ENCODE peak calls at places on chromosomes 7 and 10, in five cellular contexts. C is WTC11; O is left ventricle myocardium inferior; S is GM03348; J is activated CD4-positive, alpha-beta T cell treated with anti-CD3 and anti-CD28 coated beads for 24 hours. N is an unnamed sample.

GRCh38 chr10:77416327-77417135 is 221.1 kb downstream of the KCNMA1 start:
- DNase-seq in C (no peak), J (no peak), S (peak; percentile 88), O (no peak), N (no peak)

GRCh38 chr7:66967029-66967428 is 28.4 kb downstream of the SBDS start:
- DNase-seq in C (no peak), O (no peak), S (no peak), J (no peak), N (no peak)

GRCh38 chr7:92158660-92159575 is 20.0 kb downstream of the LRRD1 start:
- DNase-seq in C (no peak), J (no peak), O (no peak), S (peak; percentile 88), N (no peak)

GRCh38 chr7:63023182-63023787 is 975.4 kb upstream of the ZNF722 start:
- DNase-seq in J (no peak), O (no peak), C (no peak), S (no peak), N (no peak)

GRCh38 chr7:129066290-129067131 is 11.6 kb upstream of the TNPO3 start:
- DNase-seq in C (peak; percentile 38), S (peak; percentile 59), J (no peak), O (no peak), N (no peak)

GRCh38 chr10:20767028-20767427 is 130.1 kb downstream of the NEBL start:
- DNase-seq in O (no peak), J (no peak), S (peak; percentile 11), C (no peak), N (no peak)

GRCh38 chr7:95342642-95343252 is 18.4 kb upstream of the PON1 start:
- DNase-seq in O (no peak), S (no peak), C (peak; percentile 18), J (no peak), N (no peak)

GRCh38 chr7:151383638-151384351 is 26.0 kb downstream of the WDR86 start:
- DNase-seq in C (peak; percentile 3), J (no peak), O (no peak), S (no peak), N (no peak)

GRCh38 chr10:34859170-34859569 is 44.1 kb upstream of the PARD3 start:
- DNase-seq in S (no peak), C (no peak), J (no peak), O (no peak), N (no peak)

GRCh38 chr7:128757203-128757602 is 18.0 kb downstream of the CALU start:
- DNase-seq in O (no peak), C (no peak), J (no peak), S (no peak), N (no peak)

GRCh38 chr10:18224626-18225445 is 84.6 kb downstream of the CACNB2 start:
- DNase-seq in C (peak; percentile 27), J (no peak), O (no peak), S (no peak), N (no peak)

GRCh38 chr7:5824297-5824610 is 42.8 kb upstream of the RNF216 start:
- DNase-seq in C (no peak), S (no peak), J (peak; percentile 23), O (no peak), N (peak; percentile 32)

GRCh38 chr10:71272122-71272771 is 46.8 kb upstream of the SLC29A3 start:
- DNase-seq in J (no peak), O (no peak), S (peak; percentile 75), C (no peak), N (no peak)

GRCh38 chr10:69335063-69335587 is 56.8 kb downstream of the HK1 start:
- DNase-seq in C (no peak), S (no peak), O (peak; percentile 72), J (no peak), N (no peak)

GRCh38 chr10:86068532-86069337 is 297.9 kb downstream of the GRID1 start:
- DNase-seq in O (no peak), C (no peak), J (no peak), S (no peak), N (no peak)

GRCh38 chr7:38318803-38319416 is 45.5 kb upstream of the TARP start:
- DNase-seq in J (no peak), S (peak; percentile 83), O (no peak), C (peak; percentile 49), N (no peak)

GRCh38 chr7:51062222-51062987 is 254.2 kb downstream of the COBL start:
- DNase-seq in C (no peak), O (no peak), J (no peak), S (no peak), N (no peak)

GRCh38 chr7:106679153-106679931 is 18.4 kb upstream of the CCDC71L start:
- DNase-seq in C (no peak), J (no peak), S (peak; percentile 47), O (no peak), N (no peak)

GRCh38 chr7:3578399-3578798 is 277.3 kb downstream of the SDK1 start:
- DNase-seq in O (no peak), S (no peak), C (no peak), J (no peak), N (no peak)

GRCh38 chr7:154688952-154689351 is 314.0 kb downstream of the PAXIP1 start:
- DNase-seq in C (no peak), O (no peak), S (no peak), J (no peak), N (no peak)

GRCh38 chr7:2049782-2050510 is 182.8 kb downstream of the MAD1L1 start:
- DNase-seq in C (no peak), J (no peak), O (no peak), S (no peak), N (no peak)

GRCh38 chr7:14579971-14580370 is 322.6 kb downstream of the DGKB start:
- DNase-seq in O (no peak), S (no peak), C (no peak), J (no peak), N (no peak)

GRCh38 chr10:52210161-52210560 is 103.9 kb upstream of the DKK1 start:
- DNase-seq in C (no peak), S (no peak), O (no peak), J (no peak), N (no peak)

GRCh38 chr7:29297194-29297890 is 102.8 kb downstream of the CHN2 start:
- DNase-seq in O (no peak), S (no peak), C (peak; percentile 81), J (no peak), N (no peak)

GRCh38 chr10:73083234-73083633 is 13.4 kb downstream of the P4HA1 start:
- DNase-seq in C (no peak), O (no peak), J (no peak), S (no peak), N (no peak)

GRCh38 chr10:97411411-97411810 is 10.3 kb upstream of the RRP12 start:
- DNase-seq in C (no peak), S (no peak), O (no peak), J (no peak), N (no peak)

GRCh38 chr10:131571346-131571745 is 259.8 kb upstream of the TCERG1L start:
- DNase-seq in J (no peak), S (no peak), O (no peak), C (no peak), N (no peak)

GRCh38 chr7:55078465-55079372 is 59.9 kb downstream of the EGFR start:
- DNase-seq in J (no peak), C (peak; percentile 58), S (no peak), O (no peak), N (no peak)

GRCh38 chr10:20004087-20004523 is 187.9 kb downstream of the PLXDC2 start:
- DNase-seq in J (no peak), S (no peak), O (peak; percentile 57), C (no peak), N (no peak)

GRCh38 chr7:137667633-137668387 is 179.0 kb downstream of the DGKI start:
- DNase-seq in C (no peak), O (no peak), S (peak; percentile 79), J (no peak), N (no peak)

GRCh38 chr10:96834121-96834520 is 2.0 kb downstream of the LCOR start:
- DNase-seq in S (no peak), J (no peak), O (no peak), C (no peak), N (no peak)

GRCh38 chr10:77909755-77910375 is 16.7 kb downstream of the DLG5 start:
- DNase-seq in C (no peak), S (peak; percentile 44), O (no peak), J (no peak), N (no peak)

GRCh38 chr7:104851268-104851667 is 162.7 kb upstream of the KMT2E start:
- DNase-seq in S (no peak), C (no peak), J (no peak), O (no peak), N (no peak)

GRCh38 chr7:43700646-43701501 is 28.4 kb downstream of the COA1 start:
- DNase-seq in S (no peak), C (no peak), O (no peak), J (no peak), N (no peak)

GRCh38 chr10:125238682-125239081 is 78.3 kb upstream of the CTBP2 start:
- DNase-seq in J (no peak), S (no peak), C (no peak), O (no peak), N (no peak)

GRCh38 chr7:125256446-125256845 is 326.8 kb upstream of the POT1 start:
- DNase-seq in C (no peak), O (no peak), S (no peak), J (no peak), N (no peak)

GRCh38 chr10:31399631-31400030 is 80.6 kb downstream of the ZEB1 start:
- DNase-seq in J (no peak), C (no peak), S (peak; percentile 28), O (peak; percentile 41), N (no peak)

GRCh38 chr7:84722086-84722485 is 464.8 kb downstream of the SEMA3D start:
- DNase-seq in O (no peak), S (peak; percentile 28), C (no peak), J (no peak), N (no peak)

GRCh38 chr10:75410135-75410787 is 8.7 kb upstream of the ZNF503 start:
- DNase-seq in O (peak; percentile 33), C (no peak), S (no peak), J (no peak), N (no peak)

N was measured in activated gamma-delta T cell treated with anti-CD3 and anti-CD28 coated beads, Interleukin-2, amount 50 U/mL, for 16 hours.